ENCODE peak calls at places on chromosomes 11 and 22, in nine cellular contexts. One of them, this sample, is unnamed.

GRCh38 chr22:48675828-48676145 is 1151.9 kb downstream of the BRD1 start:
- DNase-seq in IMR-90: no peak
- DNase-seq in fibroblast of lung: no peak
- DNase-seq in colonic mucosa: no peak
- DNase-seq in neural progenitor cell: no peak
- DNase-seq in BJ: no peak
- DNase-seq in PC-9: no peak
- DNase-seq in lower leg skin: no peak
- DNase-seq in cardiac muscle cell: no peak
- DNase-seq in this sample: no peak

GRCh38 chr11:69483170-69483569 is 1.7 kb downstream of the LINC01488 start:
- DNase-seq in IMR-90: no peak
- DNase-seq in fibroblast of lung: no peak
- DNase-seq in colonic mucosa: no peak
- DNase-seq in neural progenitor cell: no peak
- DNase-seq in BJ: no peak
- DNase-seq in PC-9: no peak
- DNase-seq in lower leg skin: no peak
- DNase-seq in cardiac muscle cell: no peak
- DNase-seq in this sample: no peak

GRCh38 chr11:45647786-45648185 is 17.6 kb downstream of the CHST1 start:
- DNase-seq in IMR-90: no peak
- DNase-seq in fibroblast of lung: no peak
- DNase-seq in colonic mucosa: no peak
- DNase-seq in neural progenitor cell: peak; percentile 86
- DNase-seq in BJ: no peak
- DNase-seq in PC-9: no peak
- DNase-seq in lower leg skin: no peak
- DNase-seq in cardiac muscle cell: no peak
- DNase-seq in this sample: peak; percentile 53

GRCh38 chr11:18599739-18600230 is at the start of gene MISFA:
- DNase-seq in IMR-90: peak; percentile 18
- DNase-seq in fibroblast of lung: no peak
- DNase-seq in colonic mucosa: no peak
- DNase-seq in neural progenitor cell: no peak
- DNase-seq in BJ: no peak
- DNase-seq in PC-9: no peak
- DNase-seq in lower leg skin: no peak
- DNase-seq in cardiac muscle cell: no peak
- DNase-seq in this sample: no peak

GRCh38 chr22:36374603-36375024 is 13.2 kb downstream of the MYH9 start:
- DNase-seq in IMR-90: peak; percentile 77
- DNase-seq in fibroblast of lung: no peak
- DNase-seq in colonic mucosa: no peak
- DNase-seq in neural progenitor cell: no peak
- DNase-seq in BJ: no peak
- DNase-seq in PC-9: peak; percentile 96
- DNase-seq in lower leg skin: no peak
- DNase-seq in cardiac muscle cell: no peak
- DNase-seq in this sample: no peak

GRCh38 chr11:93842461-93842860 is 8.0 kb downstream of the VSTM5 start:
- DNase-seq in IMR-90: peak; percentile 71
- DNase-seq in fibroblast of lung: peak; percentile 53
- DNase-seq in colonic mucosa: peak; percentile 88
- DNase-seq in neural progenitor cell: no peak
- DNase-seq in BJ: no peak
- DNase-seq in PC-9: peak; percentile 90
- DNase-seq in lower leg skin: no peak
- DNase-seq in cardiac muscle cell: no peak
- DNase-seq in this sample: no peak

GRCh38 chr22:37242395-37242918 is 1.6 kb downstream of the RAC2 start:
- DNase-seq in IMR-90: peak; percentile 38
- DNase-seq in fibroblast of lung: no peak
- DNase-seq in colonic mucosa: peak; percentile 68
- DNase-seq in neural progenitor cell: no peak
- DNase-seq in BJ: no peak
- DNase-seq in PC-9: no peak
- DNase-seq in lower leg skin: peak; percentile 92
- DNase-seq in cardiac muscle cell: no peak
- DNase-seq in this sample: no peak

GRCh38 chr22:19275513-19275912 is 16.0 kb downstream of the CLTCL1 start:
- DNase-seq in IMR-90: no peak
- DNase-seq in fibroblast of lung: no peak
- DNase-seq in colonic mucosa: no peak
- DNase-seq in neural progenitor cell: no peak
- DNase-seq in BJ: no peak
- DNase-seq in PC-9: no peak
- DNase-seq in lower leg skin: no peak
- DNase-seq in cardiac muscle cell: no peak
- DNase-seq in this sample: peak; percentile 42

GRCh38 chr11:3119141-3119821 is 45.8 kb downstream of the OSBPL5 start:
- DNase-seq in IMR-90: no peak
- DNase-seq in fibroblast of lung: no peak
- DNase-seq in colonic mucosa: no peak
- DNase-seq in neural progenitor cell: no peak
- DNase-seq in BJ: no peak
- DNase-seq in PC-9: no peak
- DNase-seq in lower leg skin: peak; percentile 83
- DNase-seq in cardiac muscle cell: no peak
- DNase-seq in this sample: no peak

GRCh38 chr11:43376594-43376993 is 17.9 kb downstream of the TTC17 start:
- DNase-seq in IMR-90: peak; percentile 90
- DNase-seq in fibroblast of lung: peak; percentile 86
- DNase-seq in colonic mucosa: no peak
- DNase-seq in neural progenitor cell: no peak
- DNase-seq in BJ: no peak
- DNase-seq in PC-9: peak; percentile 87
- DNase-seq in lower leg skin: no peak
- DNase-seq in cardiac muscle cell: no peak
- DNase-seq in this sample: no peak

GRCh38 chr22:48940988-48941902 is 886.4 kb downstream of the BRD1 start:
- DNase-seq in IMR-90: no peak
- DNase-seq in fibroblast of lung: no peak
- DNase-seq in colonic mucosa: peak; percentile 8
- DNase-seq in neural progenitor cell: no peak
- DNase-seq in BJ: no peak
- DNase-seq in PC-9: no peak
- DNase-seq in lower leg skin: peak; percentile 56
- DNase-seq in cardiac muscle cell: no peak
- DNase-seq in this sample: peak; percentile 75

GRCh38 chr11:94948070-94948617 is 25.2 kb downstream of the CWC15 start:
- DNase-seq in IMR-90: peak; percentile 76
- DNase-seq in fibroblast of lung: peak; percentile 67
- DNase-seq in colonic mucosa: no peak
- DNase-seq in neural progenitor cell: no peak
- DNase-seq in BJ: peak; percentile 65
- DNase-seq in PC-9: peak; percentile 59
- DNase-seq in lower leg skin: no peak
- DNase-seq in cardiac muscle cell: no peak
- DNase-seq in this sample: no peak

GRCh38 chr11:130022799-130023198 is 20.2 kb upstream of the PRDM10 start:
- DNase-seq in IMR-90: no peak
- DNase-seq in fibroblast of lung: no peak
- DNase-seq in colonic mucosa: no peak
- DNase-seq in neural progenitor cell: no peak
- DNase-seq in BJ: no peak
- DNase-seq in PC-9: no peak
- DNase-seq in lower leg skin: no peak
- DNase-seq in cardiac muscle cell: no peak
- DNase-seq in this sample: no peak

GRCh38 chr11:84812351-84813083 is 814.6 kb downstream of the DLG2 start:
- DNase-seq in IMR-90: no peak
- DNase-seq in fibroblast of lung: peak; percentile 8
- DNase-seq in colonic mucosa: no peak
- DNase-seq in neural progenitor cell: no peak
- DNase-seq in BJ: no peak
- DNase-seq in PC-9: no peak
- DNase-seq in lower leg skin: no peak
- DNase-seq in cardiac muscle cell: no peak
- DNase-seq in this sample: no peak

GRCh38 chr22:23127055-23127756 is 14.6 kb downstream of the RSPH14 start:
- DNase-seq in IMR-90: no peak
- DNase-seq in fibroblast of lung: no peak
- DNase-seq in colonic mucosa: no peak
- DNase-seq in neural progenitor cell: no peak
- DNase-seq in BJ: no peak
- DNase-seq in PC-9: no peak
- DNase-seq in lower leg skin: no peak
- DNase-seq in cardiac muscle cell: no peak
- DNase-seq in this sample: no peak

GRCh38 chr22:23126165-23127054 is 15.4 kb downstream of the RSPH14 start:
- DNase-seq in IMR-90: no peak
- DNase-seq in fibroblast of lung: no peak
- DNase-seq in colonic mucosa: no peak
- DNase-seq in neural progenitor cell: no peak
- DNase-seq in BJ: no peak
- DNase-seq in PC-9: no peak
- DNase-seq in lower leg skin: no peak
- DNase-seq in cardiac muscle cell: no peak
- DNase-seq in this sample: no peak

GRCh38 chr22:23127788-23128187 is 14.0 kb downstream of the RSPH14 start:
- DNase-seq in IMR-90: no peak
- DNase-seq in fibroblast of lung: no peak
- DNase-seq in colonic mucosa: no peak
- DNase-seq in neural progenitor cell: no peak
- DNase-seq in BJ: no peak
- DNase-seq in PC-9: no peak
- DNase-seq in lower leg skin: no peak
- DNase-seq in cardiac muscle cell: no peak
- DNase-seq in this sample: no peak

GRCh38 chr22:23129149-23129548 is 12.6 kb downstream of the RSPH14 start:
- DNase-seq in IMR-90: no peak
- DNase-seq in fibroblast of lung: no peak
- DNase-seq in colonic mucosa: no peak
- DNase-seq in neural progenitor cell: no peak
- DNase-seq in BJ: no peak
- DNase-seq in PC-9: no peak
- DNase-seq in lower leg skin: no peak
- DNase-seq in cardiac muscle cell: no peak
- DNase-seq in this sample: no peak

DNA sequence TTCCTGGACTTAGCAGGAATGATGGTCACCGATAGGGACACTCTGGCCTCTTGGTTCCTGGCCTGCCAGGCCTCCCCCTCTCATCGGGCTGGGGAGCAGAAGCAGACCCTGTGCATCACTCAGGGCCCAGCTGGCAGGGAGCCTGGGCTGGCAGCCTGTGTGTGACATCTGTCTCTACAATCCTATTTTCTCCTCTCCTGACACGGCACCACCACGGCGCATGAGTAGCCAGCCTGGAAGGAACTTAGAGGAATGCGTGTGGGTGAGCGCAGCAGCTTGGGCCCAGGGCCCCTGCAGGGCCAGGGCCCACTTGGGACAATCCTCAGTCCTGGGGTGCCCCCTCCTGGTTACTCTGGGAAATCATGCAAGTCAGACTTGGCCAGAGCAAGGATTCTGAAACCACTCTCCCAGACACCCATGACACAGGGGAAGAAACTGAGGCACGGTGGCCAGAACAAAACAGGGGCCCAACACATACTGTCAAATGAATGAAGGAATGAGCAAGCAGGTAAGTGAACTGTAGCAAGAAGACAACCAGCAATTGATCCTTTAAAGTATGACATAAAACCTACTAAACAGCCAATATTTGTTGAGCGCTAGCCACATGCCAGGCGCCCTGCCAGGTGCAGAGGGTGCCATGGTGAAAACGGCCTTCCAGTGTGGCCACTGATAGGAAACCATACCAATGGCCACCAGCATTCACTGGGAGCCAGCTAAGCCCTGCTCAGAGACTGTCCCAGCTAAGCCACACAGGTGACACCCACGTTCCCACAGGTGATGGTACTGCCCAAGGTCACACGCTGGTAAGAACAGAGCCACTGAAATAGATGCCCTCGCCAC is 13.3 kb downstream of the RSPH14 start:
- DNase-seq in IMR-90: peak; percentile 84
- DNase-seq in fibroblast of lung: peak; percentile 74
- DNase-seq in colonic mucosa: peak; percentile 78
- DNase-seq in neural progenitor cell: peak; percentile 91
- DNase-seq in BJ: peak; percentile 26
- DNase-seq in PC-9: no peak
- DNase-seq in lower leg skin: peak; percentile 91
- DNase-seq in cardiac muscle cell: peak; percentile 78
- DNase-seq in this sample: peak; percentile 91
- TF ChIP-seq CTCF in IMR-90: peak; percentile 96
- TF ChIP-seq CTCF in fibroblast of lung: peak; percentile 74
- TF ChIP-seq CTCF in colonic mucosa: peak; percentile 82
- TF ChIP-seq CTCF in neural progenitor cell: peak; percentile 88
- TF ChIP-seq CTCF in BJ: peak; percentile 76
- TF ChIP-seq CTCF in PC-9: peak; percentile 81
- TF ChIP-seq CTCF in lower leg skin: no peak
- TF ChIP-seq CTCF in cardiac muscle cell: peak; percentile 78
- TF ChIP-seq CTCF in this sample: peak; percentile 90

DNA sequence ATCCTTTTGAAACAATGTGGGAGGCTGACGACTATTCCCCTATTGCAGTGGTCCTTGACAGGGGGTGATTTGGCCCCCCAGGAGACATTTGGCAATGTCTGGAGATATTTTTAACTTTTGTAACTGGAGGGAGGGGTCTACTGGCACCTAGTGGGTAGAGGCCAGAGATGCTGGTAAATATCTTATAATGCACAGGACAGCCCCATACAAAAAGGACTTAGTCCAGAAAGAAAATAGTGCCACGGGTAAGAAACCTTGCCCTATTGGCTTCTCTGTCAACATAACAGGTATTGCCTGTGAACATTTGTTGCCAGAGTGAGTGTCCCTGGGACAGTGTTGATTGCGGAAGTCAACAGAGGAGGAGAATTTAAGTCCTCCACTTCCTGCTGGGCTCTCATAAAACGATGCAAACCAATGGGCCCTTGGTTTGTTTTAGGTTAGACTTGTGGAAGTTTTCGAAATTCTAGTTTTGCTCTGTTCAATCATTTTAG is 101.6 kb downstream of the MAML2 start:
- DNase-seq in IMR-90: no peak
- DNase-seq in fibroblast of lung: no peak
- DNase-seq in colonic mucosa: peak; percentile 72
- DNase-seq in neural progenitor cell: no peak
- DNase-seq in BJ: no peak
- DNase-seq in PC-9: no peak
- DNase-seq in lower leg skin: no peak
- DNase-seq in cardiac muscle cell: no peak
- DNase-seq in this sample: no peak
- TF ChIP-seq CTCF in IMR-90: peak; percentile 20
- TF ChIP-seq CTCF in fibroblast of lung: no peak
- TF ChIP-seq CTCF in colonic mucosa: no peak
- TF ChIP-seq CTCF in neural progenitor cell: peak; percentile 31
- TF ChIP-seq CTCF in BJ: no peak
- TF ChIP-seq CTCF in PC-9: peak; percentile 4
- TF ChIP-seq CTCF in lower leg skin: no peak
- TF ChIP-seq CTCF in cardiac muscle cell: no peak
- TF ChIP-seq CTCF in this sample: peak; percentile 37

GRCh38 chr22:29946220-29946619 is 63.2 kb downstream of the MTMR3 start:
- DNase-seq in IMR-90: no peak
- DNase-seq in fibroblast of lung: no peak
- DNase-seq in colonic mucosa: no peak
- DNase-seq in neural progenitor cell: no peak
- DNase-seq in BJ: no peak
- DNase-seq in PC-9: no peak
- DNase-seq in lower leg skin: no peak
- DNase-seq in cardiac muscle cell: peak; percentile 34
- DNase-seq in this sample: no peak
- TF ChIP-seq CTCF in IMR-90: no peak
- TF ChIP-seq CTCF in fibroblast of lung: no peak
- TF ChIP-seq CTCF in colonic mucosa: no peak
- TF ChIP-seq CTCF in neural progenitor cell: no peak
- TF ChIP-seq CTCF in BJ: no peak
- TF ChIP-seq CTCF in PC-9: no peak
- TF ChIP-seq CTCF in lower leg skin: no peak
- TF ChIP-seq CTCF in cardiac muscle cell: no peak
- TF ChIP-seq CTCF in this sample: no peak

GRCh38 chr11:65488273-65489058 is 10.4 kb upstream of the MALAT1 start:
- DNase-seq in IMR-90: peak; percentile 71
- DNase-seq in fibroblast of lung: peak; percentile 55
- DNase-seq in colonic mucosa: peak; percentile 72
- DNase-seq in neural progenitor cell: no peak
- DNase-seq in BJ: no peak
- DNase-seq in PC-9: no peak
- DNase-seq in lower leg skin: peak; percentile 92
- DNase-seq in cardiac muscle cell: no peak
- DNase-seq in this sample: no peak
- TF ChIP-seq CTCF in IMR-90: no peak
- TF ChIP-seq CTCF in fibroblast of lung: no peak
- TF ChIP-seq CTCF in colonic mucosa: no peak
- TF ChIP-seq CTCF in neural progenitor cell: no peak
- TF ChIP-seq CTCF in BJ: no peak
- TF ChIP-seq CTCF in PC-9: no peak
- TF ChIP-seq CTCF in lower leg skin: no peak
- TF ChIP-seq CTCF in cardiac muscle cell: no peak
- TF ChIP-seq CTCF in this sample: no peak